ENCODE peak calls at places on chromosomes 2 and 18, in nine cellular contexts. Z is K562, L is sigmoid colon, A is esophagus squamous epithelium, S is body of pancreas, G is ovary, R is lower leg skin, J is transverse colon, N is A549. T is an unnamed sample.

GRCh38 chr2:229235136-229235914 is 35.8 kb downstream of the PID1 start:
- DNase-seq in L (peak), N (no peak), Z (no peak), A (no peak), R (no peak), J (no peak), G (no peak), S (no peak), T (no peak)

GRCh38 chr2:181684454-181685149 is 4.3 kb upstream of the NEUROD1 start:
- DNase-seq in N (no peak), L (no peak), J (no peak), S (no peak), G (no peak), A (no peak), R (no peak), Z (no peak), T (no peak)

GRCh38 chr2:186559848-186560247 is 30.0 kb upstream of the ITGAV start:
- DNase-seq in Z (no peak), L (no peak), J (no peak), G (no peak), S (no peak), N (no peak), A (no peak), R (no peak), T (no peak)

GRCh38 chr2:108377411-108377810 is 343 bp upstream of the SULT1C4 start:
- DNase-seq in J (no peak), N (no peak), Z (no peak), R (no peak), L (no peak), A (no peak), S (no peak), G (no peak), T (no peak)

GRCh38 chr2:203730076-203730729 is 23.8 kb downstream of the CD28 start:
- DNase-seq in G (no peak), Z (no peak), S (no peak), L (no peak), R (no peak), A (no peak), N (no peak), J (no peak), T (no peak)

GRCh38 chr2:240325654-240326031 is 109.8 kb upstream of the GPC1 start:
- DNase-seq in G (peak), L (no peak), A (no peak), N (no peak), Z (no peak), J (no peak), S (peak), R (peak), T (no peak)

GRCh38 chr2:71530246-71530986 is 77.1 kb downstream of the DYSF start:
- DNase-seq in Z (peak), N (peak), A (no peak), G (no peak), L (peak), R (peak), S (peak), J (no peak), T (no peak)

GRCh38 chr2:204673877-204674276 is 128.6 kb downstream of the PARD3B start:
- DNase-seq in L (no peak), S (no peak), N (no peak), J (no peak), R (no peak), G (no peak), Z (no peak), A (no peak), T (no peak)

GRCh38 chr2:28419705-28420270 is 27.1 kb downstream of the FOSL2 start:
- DNase-seq in L (peak), R (no peak), J (no peak), S (no peak), N (no peak), Z (no peak), A (no peak), G (no peak), T (no peak)
- TF ChIP-seq CTCF in L (no peak), R (no peak), J (no peak), S (no peak), N (no peak), Z (peak), A (no peak), G (no peak), T (no peak)

DNA sequence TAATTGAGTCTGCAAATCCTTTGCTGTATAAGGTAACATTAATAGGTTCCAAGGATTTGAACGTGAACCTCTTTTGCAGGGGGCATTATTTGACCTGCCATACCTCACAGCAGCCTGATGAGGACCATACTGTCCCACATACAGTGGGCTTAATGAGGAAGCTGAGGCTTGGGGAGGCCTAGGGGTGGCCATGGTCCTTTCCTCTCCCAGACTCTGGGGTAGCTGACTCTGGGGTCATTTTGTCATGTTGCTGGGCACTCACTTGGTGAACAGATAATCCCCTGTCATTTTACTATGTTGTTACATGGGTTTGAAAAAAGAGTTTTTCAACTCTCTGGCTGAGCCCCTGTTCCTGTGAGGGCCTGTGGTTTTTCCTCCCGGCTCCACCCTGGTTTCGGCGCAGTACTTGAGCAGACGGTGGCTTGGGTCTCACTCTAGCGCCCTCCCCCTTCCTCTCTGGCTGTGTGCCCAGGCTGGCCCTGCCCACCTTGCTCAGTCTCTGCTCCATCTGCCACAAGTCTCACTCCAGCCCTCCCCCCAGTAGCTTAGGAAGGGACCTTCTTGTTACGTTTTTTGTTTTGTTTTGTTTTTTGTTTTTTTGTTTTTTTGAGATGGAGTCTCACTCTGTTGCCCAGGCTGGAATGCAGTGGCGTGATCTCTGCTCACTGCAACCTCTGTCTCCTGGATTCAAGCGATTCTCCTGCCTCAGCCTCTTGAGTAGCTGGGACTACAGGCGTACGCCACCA is 21.0 kb downstream of the INPP4A start:
- DNase-seq in S (peak), G (no peak), R (peak), N (no peak), Z (peak), L (peak), A (no peak), J (peak), T (peak)
- TF ChIP-seq POLR2A in S (no peak), G (no peak), R (no peak), N (no peak), Z (no peak), L (no peak), A (no peak), J (no peak), T (no peak)

DNA sequence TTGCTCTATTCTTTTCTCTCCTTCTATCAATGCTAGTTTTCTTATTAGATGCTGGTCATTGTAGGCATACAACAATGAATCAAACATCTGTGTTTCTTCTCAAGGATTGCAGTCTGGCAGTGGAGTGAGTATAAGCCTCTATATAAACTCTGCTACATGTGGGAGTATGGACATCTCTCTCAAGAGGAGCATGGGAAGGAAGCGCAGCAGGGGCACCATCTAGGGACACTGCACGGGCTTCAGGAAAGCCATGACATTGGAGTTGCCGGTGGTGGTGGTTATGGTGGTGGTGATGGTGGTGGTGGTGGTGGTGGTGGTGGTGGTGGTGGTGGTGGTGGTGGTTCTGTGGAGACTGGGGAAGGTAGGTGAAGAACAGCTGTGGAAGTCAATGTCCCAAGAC is 462.6 kb downstream of the RNF144A start:
- DNase-seq in R (no peak), N (no peak), J (no peak), Z (no peak), L (no peak), A (no peak), G (no peak), S (no peak), T (peak)
- TF ChIP-seq CTCF in R (no peak), N (no peak), J (no peak), Z (peak), L (no peak), A (no peak), G (no peak), S (no peak), T (no peak)

GRCh38 chr2:219385958-219386520 is 1.7 kb downstream of the DNPEP start:
- DNase-seq in A (no peak), Z (no peak), R (no peak), G (no peak), S (no peak), L (no peak), J (no peak), N (no peak), T (peak)

GRCh38 chr2:219387284-219388126 is at the start of gene DNPEP:
- DNase-seq in A (peak), J (peak), S (peak), R (peak), Z (peak), G (peak), L (peak), N (peak), T (peak)

GRCh38 chr2:219386532-219387280 is 1.0 kb downstream of the DNPEP start:
- DNase-seq in A (no peak), N (no peak), J (no peak), L (no peak), S (no peak), R (no peak), Z (no peak), G (no peak), T (no peak)

GRCh38 chr2:219388845-219389156 is 1.1 kb upstream of the DNPEP start:
- DNase-seq in S (no peak), A (no peak), R (no peak), L (no peak), N (no peak), Z (no peak), G (no peak), J (no peak), T (no peak)

DNA sequence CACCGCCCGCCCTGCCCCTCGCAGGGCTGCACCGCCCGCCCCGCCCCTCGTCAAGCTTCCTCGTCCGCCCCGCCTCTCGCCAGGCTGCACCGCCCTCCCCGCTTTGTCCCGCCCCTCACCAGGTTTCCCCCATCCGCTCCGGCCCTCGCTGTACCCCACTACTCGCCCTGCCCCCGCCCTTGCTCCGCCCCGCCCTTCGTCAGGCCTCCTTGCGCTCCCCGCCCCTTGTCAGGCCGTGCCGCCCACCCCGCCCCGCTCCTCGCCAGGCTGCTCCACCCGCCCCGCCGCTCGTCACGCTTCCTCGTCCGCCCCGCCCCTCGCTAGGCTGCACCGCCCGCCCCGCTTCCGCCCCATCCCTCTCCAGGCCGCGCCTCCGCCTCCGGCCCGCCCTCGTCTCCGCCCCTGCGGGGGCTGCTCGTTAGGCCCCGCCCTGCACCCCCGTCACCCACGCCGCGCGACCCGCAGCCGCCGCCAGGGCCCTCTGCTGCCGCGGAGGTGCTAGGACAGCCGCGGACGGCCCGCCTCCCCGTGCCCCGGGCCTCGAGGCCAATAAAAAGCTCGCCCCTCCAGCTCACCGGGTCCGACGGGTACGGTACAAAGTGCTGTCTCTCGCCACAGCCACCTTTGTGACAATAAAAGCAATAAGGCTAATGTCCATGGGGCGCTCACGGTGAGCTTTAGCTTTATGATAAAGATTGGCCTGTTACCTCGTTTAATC is 574 bp upstream of the DNPEP start:
- DNase-seq in A (peak), S (peak), Z (peak), N (peak), R (peak), L (peak), G (peak), J (peak), T (peak)
- TF ChIP-seq POLR2A in A (no peak), S (no peak), Z (peak), N (no peak), R (no peak), L (no peak), G (peak), J (no peak), T (no peak)

GRCh38 chr18:34880882-34881852 is 160.0 kb upstream of the MAPRE2 start:
- DNase-seq in L (no peak), S (no peak), G (no peak), Z (no peak), R (no peak), N (no peak), J (no peak), A (no peak), T (no peak)
- TF ChIP-seq CTCF in L (no peak), S (no peak), G (no peak), Z (no peak), R (no peak), N (peak), J (no peak), A (no peak), T (no peak)

DNA sequence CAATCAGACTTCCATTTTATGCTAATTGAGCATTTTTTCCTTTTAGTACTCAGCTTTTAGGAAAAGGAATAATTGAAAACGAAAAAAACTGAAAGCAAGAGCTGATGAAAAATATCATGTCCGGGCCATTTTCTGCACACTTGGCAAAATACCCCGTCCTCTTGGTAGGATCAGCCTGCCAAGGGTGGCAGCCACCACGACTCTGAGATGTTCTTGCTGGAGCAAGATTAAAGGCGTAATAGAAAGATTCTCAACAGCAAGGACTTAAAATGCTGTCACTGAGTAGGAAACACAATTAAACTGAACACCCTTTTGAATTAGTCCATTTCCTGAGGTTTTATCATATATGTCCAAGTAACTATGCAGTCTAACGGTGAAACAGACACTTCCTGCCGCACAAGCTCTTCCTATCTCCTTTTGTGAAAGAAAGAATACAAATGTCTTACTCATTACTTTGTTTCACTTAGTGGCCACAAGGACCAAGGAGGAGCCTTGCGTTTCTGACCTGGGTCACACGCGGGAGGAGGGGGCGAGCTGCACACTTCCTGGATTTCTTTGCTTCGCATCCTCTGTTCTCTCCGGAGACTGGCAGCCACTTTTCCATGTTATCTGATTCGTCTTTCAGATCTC is 222.7 kb downstream of the PIEZO2 start:
- DNase-seq in S (no peak), N (no peak), Z (no peak), L (no peak), R (no peak), G (no peak), A (no peak), J (no peak), T (no peak)
- TF ChIP-seq POLR2A in S (no peak), N (no peak), Z (no peak), L (no peak), R (no peak), G (no peak), A (no peak), J (no peak), T (no peak)

DNA sequence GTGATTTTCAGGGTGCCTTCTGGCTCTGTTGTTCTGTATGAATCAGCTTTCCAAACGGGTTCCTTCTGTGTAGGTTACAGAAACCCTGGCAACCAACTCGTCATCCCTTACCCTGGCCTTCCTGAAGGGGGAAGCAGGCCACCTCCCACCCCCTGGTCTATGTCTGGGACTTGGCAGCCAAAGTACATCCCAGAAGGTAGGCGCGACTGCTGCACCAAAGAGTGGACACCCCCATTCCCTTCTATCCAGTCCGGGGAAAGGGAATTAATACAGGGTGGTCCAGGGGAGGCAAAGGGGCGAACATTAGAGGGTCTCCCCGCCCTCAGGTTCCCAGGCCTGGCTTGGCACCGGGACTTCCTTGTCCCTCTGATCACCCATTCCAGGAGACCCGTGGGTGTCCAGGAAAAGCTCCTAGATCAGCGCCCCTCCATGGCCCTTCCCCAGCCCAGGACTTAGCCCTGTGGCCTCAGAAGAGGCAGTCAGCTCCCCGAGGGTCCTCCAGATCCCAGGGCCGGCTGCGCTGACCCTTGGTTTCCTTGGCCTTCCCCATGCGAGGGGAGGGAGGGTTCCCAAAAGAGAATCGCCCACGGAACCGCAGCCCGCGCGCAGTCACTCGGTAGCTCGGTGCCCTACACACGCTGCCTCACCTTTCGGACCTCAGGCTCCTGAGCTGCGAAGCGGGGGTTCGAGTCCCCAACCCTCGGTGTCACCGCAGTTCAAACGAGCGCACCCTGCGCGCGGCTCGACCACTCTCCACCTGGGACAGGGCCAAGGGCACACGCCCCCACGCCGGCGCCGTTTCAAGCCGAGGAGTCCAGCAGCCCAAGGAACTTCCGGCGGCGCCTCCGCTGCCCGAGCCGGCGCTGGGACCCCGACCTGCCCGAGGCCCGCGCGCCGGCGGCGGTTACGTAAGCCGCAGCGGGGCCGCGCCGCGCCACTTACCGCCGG is at the start of gene PER2:
- DNase-seq in J (peak), L (peak), G (peak), S (peak), A (peak), N (peak), R (peak), Z (peak), T (no peak)
- TF ChIP-seq CTCF in J (no peak), L (no peak), G (no peak), S (no peak), A (no peak), N (peak), R (no peak), Z (peak), T (peak)

GRCh38 chr18:14912967-14913366 is 165.0 kb downstream of the ANKRD30B start:
- DNase-seq in J (no peak), G (no peak), R (no peak), Z (no peak), A (no peak), N (no peak), S (no peak), L (no peak), T (no peak)

GRCh38 chr18:14916851-14917250 is 168.9 kb downstream of the ANKRD30B start:
- DNase-seq in Z (no peak), G (no peak), R (no peak), J (no peak), N (no peak), S (no peak), A (no peak), L (no peak), T (no peak)

GRCh38 chr18:14914771-14915170 is 166.8 kb downstream of the ANKRD30B start:
- DNase-seq in A (no peak), R (no peak), N (no peak), G (no peak), Z (no peak), L (no peak), J (no peak), S (no peak), T (no peak)

GRCh38 chr18:14916181-14916580 is 168.2 kb downstream of the ANKRD30B start:
- DNase-seq in G (no peak), A (no peak), J (no peak), N (no peak), R (no peak), Z (no peak), L (no peak), S (no peak), T (no peak)

DNA sequence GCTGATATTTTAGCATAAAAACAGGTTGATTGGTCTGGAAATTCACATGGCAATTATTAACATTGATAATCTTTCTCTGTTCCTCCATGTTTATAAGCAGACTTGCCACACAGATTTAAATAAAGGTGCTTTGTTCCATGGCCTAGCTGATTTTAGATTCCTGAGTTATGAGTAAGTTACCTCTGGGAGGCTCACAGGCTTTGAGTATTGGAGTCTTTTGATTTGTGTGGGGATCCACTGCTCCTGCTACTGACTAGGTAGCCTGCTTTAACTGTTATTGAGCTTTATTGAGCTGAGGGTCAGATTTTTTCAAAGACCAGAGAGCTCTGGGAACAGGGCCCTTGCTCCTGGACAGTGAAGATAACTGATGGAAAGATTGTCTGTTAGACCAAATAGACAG is 166.2 kb downstream of the ANKRD30B start:
- DNase-seq in A (no peak), J (no peak), S (no peak), R (no peak), N (no peak), Z (no peak), G (no peak), L (no peak), T (no peak)
- TF ChIP-seq POLR2A in A (no peak), J (no peak), S (no peak), R (no peak), N (no peak), Z (no peak), G (no peak), L (no peak), T (no peak)

T was measured in upper lobe of left lung.